ENCODE peak calls at places on chromosomes 16 and 17, in nine cellular contexts. L, H, D, P, I, T, U, K and F are unnamed samples.

GRCh38 chr17:65892912-65893377 is 299.0 kb downstream of the CEP112 start:
- DNase-seq in H (no peak), P (no peak), I (no peak), U (no peak), K (no peak), L (no peak), D (no peak), T (no peak), F (no peak)

GRCh38 chr17:64259922-64260321 is 3.1 kb downstream of the TEX2 start:
- DNase-seq in T (no peak), I (no peak), L (no peak), K (no peak), D (no peak), H (peak; percentile 68), P (no peak), U (no peak), F (peak; percentile 33)

GRCh38 chr16:67399218-67399733 is 6.0 kb upstream of the TPPP3 start:
- DNase-seq in U (no peak), P (no peak), I (peak; percentile 24), D (peak; percentile 17), T (no peak), K (peak; percentile 53), H (no peak), L (peak; percentile 13), F (no peak)

GRCh38 chr17:41315814-41316430 is 412 bp upstream of the KRTAP17-1 start:
- DNase-seq in U (no peak), D (no peak), I (no peak), L (no peak), T (no peak), H (no peak), P (no peak), K (no peak), F (peak; percentile 67)

GRCh38 chr17:50206604-50207293 is 5.3 kb upstream of the COL1A1 start:
- DNase-seq in U (peak; percentile 49), D (no peak), I (no peak), L (no peak), T (no peak), K (no peak), P (no peak), H (peak; percentile 70), F (no peak)

GRCh38 chr17:2171725-2172446 is 117.0 kb downstream of the HIC1 start:
- DNase-seq in D (no peak), U (peak; percentile 22), H (peak; percentile 89), K (no peak), T (no peak), P (no peak), L (no peak), I (no peak), F (peak; percentile 24)

GRCh38 chr16:71460246-71460645 is 1.8 kb downstream of the ZNF23 start:
- DNase-seq in L (no peak), T (no peak), H (peak; percentile 87), P (peak; percentile 79), D (no peak), I (no peak), K (no peak), U (no peak), F (peak; percentile 48)

GRCh38 chr17:9284884-9285283 is 263.6 kb downstream of the NTN1 start:
- DNase-seq in T (no peak), H (no peak), K (no peak), L (no peak), I (no peak), U (no peak), D (no peak), P (no peak), F (no peak)

GRCh38 chr17:7576432-7576937 is 3.0 kb upstream of the CD68 start:
- DNase-seq in I (no peak), D (no peak), P (no peak), T (no peak), L (no peak), K (no peak), H (no peak), U (no peak), F (no peak)

GRCh38 chr17:32100971-32101631 is 41.2 kb upstream of the RHOT1 start:
- DNase-seq in T (no peak), L (no peak), P (no peak), I (no peak), H (no peak), U (peak; percentile 47), D (no peak), K (no peak), F (no peak)

GRCh38 chr16:87160218-87160617 is 157.0 kb downstream of the C16orf95 start:
- DNase-seq in P (no peak), K (no peak), I (no peak), L (no peak), D (no peak), U (no peak), H (no peak), T (no peak), F (no peak)

GRCh38 chr17:64628641-64629040 is 33.5 kb downstream of the SMURF2 start:
- DNase-seq in K (no peak), T (no peak), I (no peak), P (no peak), U (no peak), D (no peak), H (peak; percentile 51), L (no peak), F (no peak)

GRCh38 chr16:22191966-22192260 is 14.2 kb upstream of the EEF2K start:
- DNase-seq in I (peak; percentile 28), H (peak; percentile 42), L (no peak), K (no peak), U (no peak), T (no peak), P (no peak), D (peak; percentile 11), F (peak; percentile 28)

GRCh38 chr17:29243792-29244191 is 2.9 kb upstream of the CRYBA1 start:
- DNase-seq in H (peak; percentile 68), L (no peak), D (no peak), T (no peak), P (no peak), I (no peak), K (no peak), U (no peak), F (peak; percentile 41)

GRCh38 chr17:44772308-44773024 is 13.7 kb downstream of the ADAM11 start:
- DNase-seq in D (no peak), P (no peak), I (no peak), T (no peak), U (no peak), H (no peak), K (no peak), L (no peak), F (no peak)

GRCh38 chr17:81478119-81478518 is 34.5 kb downstream of the ACTG1 start:
- DNase-seq in P (no peak), H (no peak), T (no peak), I (no peak), K (no peak), L (no peak), U (no peak), D (no peak), F (no peak)

GRCh38 chr16:89583895-89584644 is 8.5 kb downstream of the CPNE7 start:
- DNase-seq in K (no peak), U (no peak), T (no peak), H (no peak), L (no peak), I (no peak), P (no peak), D (no peak), F (no peak)

GRCh38 chr17:64128787-64129514 is 993 bp downstream of the ERN1 start:
- DNase-seq in H (peak; percentile 68), U (no peak), I (no peak), K (no peak), T (no peak), L (no peak), P (no peak), D (no peak), F (peak; percentile 56)

GRCh38 chr16:3439637-3440036 is 3.7 kb downstream of the ZNF597 start:
- DNase-seq in I (no peak), U (no peak), T (no peak), L (no peak), D (no peak), H (no peak), K (no peak), P (no peak), F (no peak)

GRCh38 chr16:77359065-77359502 is 75.8 kb downstream of the ADAMTS18 start:
- DNase-seq in T (no peak), L (no peak), U (no peak), D (no peak), P (no peak), K (no peak), I (no peak), H (peak; percentile 2), F (peak; percentile 88)

GRCh38 chr16:630815-631405 is at the start of gene WFIKKN1:
- DNase-seq in P (no peak), K (no peak), T (no peak), L (no peak), D (no peak), U (no peak), H (no peak), I (no peak), F (peak; percentile 41)

GRCh38 chr17:41705271-41705991 is 6.7 kb upstream of the GAST start:
- DNase-seq in D (no peak), T (no peak), K (no peak), P (no peak), I (no peak), U (no peak), L (no peak), H (peak; percentile 56), F (peak; percentile 30)

GRCh38 chr16:1793578-1794220 is at the start of gene IGFALS:
- DNase-seq in U (no peak), P (no peak), H (no peak), T (no peak), D (no peak), K (no peak), L (no peak), I (no peak), F (no peak)

GRCh38 chr17:77363821-77364361 is 223.1 kb downstream of the SEC14L1 start:
- DNase-seq in T (no peak), L (no peak), I (no peak), H (peak; percentile 60), P (no peak), K (no peak), D (no peak), U (no peak), F (peak; percentile 83)

GRCh38 chr16:66927918-66928649 is 2.7 kb upstream of the RRAD start:
- DNase-seq in D (no peak), U (no peak), T (no peak), H (peak; percentile 43), K (no peak), P (no peak), L (no peak), I (no peak), F (peak; percentile 91)

GRCh38 chr17:44109312-44109630 is 14.2 kb downstream of the HDAC5 start:
- DNase-seq in T (no peak), P (no peak), D (no peak), K (no peak), L (no peak), U (no peak), I (no peak), H (no peak), F (no peak)

GRCh38 chr17:40515491-40516041 is 14.1 kb upstream of the TNS4 start:
- DNase-seq in I (no peak), K (no peak), D (no peak), L (no peak), H (no peak), T (no peak), P (no peak), U (no peak), F (no peak)

GRCh38 chr17:63974594-63975192 is 2.0 kb upstream of the SCN4A start:
- DNase-seq in U (no peak), I (no peak), D (no peak), H (peak; percentile 89), L (no peak), K (no peak), T (no peak), P (no peak), F (peak; percentile 85)

GRCh38 chr16:49504023-49504364 is 130.4 kb downstream of the C16orf78 start:
- DNase-seq in L (no peak), K (no peak), T (no peak), P (no peak), I (no peak), U (no peak), D (no peak), H (no peak), F (no peak)

GRCh38 chr17:17834974-17835373 is 1.8 kb downstream of the SREBF1 start:
- DNase-seq in I (no peak), U (no peak), D (no peak), L (no peak), T (no peak), P (no peak), K (no peak), H (no peak), F (peak; percentile 86)